ENCODE peak calls at places on chromosomes 13 and 19, in seven cellular contexts. Z is posterior cingulate gyrus, V is lower leg skin, X is HAP-1, M is astrocyte, W is Ammon's horn, E is cardiac septum. Y is an unnamed sample.
A peak's percentile ranks its signal among the peaks of the same experiment; 100 is the strongest.

GRCh38 chr19:16608290-16608704 is 19.7 kb downstream of the MED26 start:
- DNase-seq in E (no peak), M (peak; percentile 73), X (no peak), Z (no peak), V (no peak), W (peak; percentile 62), Y (no peak)

GRCh38 chr13:111636271-111636670 is 315.8 kb downstream of the TEX29 start:
- DNase-seq in V (peak; percentile 50), M (no peak), W (no peak), Z (no peak), E (no peak), X (no peak), Y (no peak)

GRCh38 chr13:51292000-51292550 is 47.4 kb upstream of the SERPINE3 start:
- DNase-seq in E (no peak), X (no peak), W (no peak), Z (no peak), V (peak; percentile 6), M (peak; percentile 78), Y (no peak)

GRCh38 chr13:110560606-110561334 is 752 bp downstream of the RAB20 start:
- DNase-seq in W (no peak), M (no peak), Z (no peak), X (no peak), E (no peak), V (no peak), Y (no peak)

GRCh38 chr19:2923510-2923909 is 21.3 kb downstream of the ZNF77 start:
- DNase-seq in X (no peak), M (peak; percentile 20), E (no peak), V (peak; percentile 86), Z (no peak), W (peak; percentile 18), Y (no peak)

GRCh38 chr19:6551607-6552450 is 21.0 kb downstream of the TNFSF9 start:
- DNase-seq in E (no peak), Z (no peak), X (peak; percentile 16), V (no peak), M (peak; percentile 68), W (no peak), Y (no peak)

GRCh38 chr19:14409157-14410053 is 9.7 kb downstream of the DDX39A start:
- DNase-seq in X (no peak), V (no peak), M (no peak), E (no peak), W (no peak), Z (peak; percentile 61), Y (no peak)

GRCh38 chr19:16429066-16429758 is 42.6 kb downstream of the EPS15L1 start:
- DNase-seq in M (no peak), X (no peak), Z (peak; percentile 91), V (no peak), E (peak; percentile 89), W (peak; percentile 60), Y (no peak)

GRCh38 chr13:66087149-66087780 is 1142.9 kb downstream of the PCDH9 start:
- DNase-seq in V (no peak), Z (no peak), E (no peak), X (no peak), M (peak; percentile 12), W (no peak), Y (no peak)

GRCh38 chr13:31814523-31814922 is 75.2 kb downstream of the RXFP2 start:
- DNase-seq in Z (no peak), E (no peak), V (no peak), X (no peak), M (no peak), W (no peak), Y (no peak)

Y was measured in LoVo.